ENCODE peak calls at places on chromosomes 4 and X, in six cellular contexts. K is H4, S is type B pancreatic cell, P is psoas muscle, J is ecto neural progenitor cell, A is dermis blood vessel endothelial cell. H is an unnamed sample.

GRCh38 chr4:100295792-100296191 is 105.5 kb upstream of the DDIT4L start:
- DNase-seq in K (no peak), S (no peak), P (no peak), J (no peak), A (peak), H (peak)

GRCh38 chr4:2931765-2932560 is 31.2 kb downstream of the NOP14 start:
- DNase-seq in K (no peak), S (no peak), P (peak), J (no peak), A (peak), H (no peak)

GRCh38 chrX:574355-574754 is 56.2 kb upstream of the SHOX start:
- DNase-seq in K (no peak), S (peak), P (no peak), J (no peak), A (no peak), H (no peak)

GRCh38 chrX:132744470-132744869 is 214.0 kb downstream of the HS6ST2 start:
- DNase-seq in K (no peak), S (no peak), P (no peak), J (no peak), A (no peak), H (no peak)

GRCh38 chr4:120703908-120704307 is 218.6 kb downstream of the PRDM5 start:
- DNase-seq in K (no peak), S (no peak), P (no peak), J (no peak), A (no peak), H (no peak)

GRCh38 chr4:164440196-164440595 is 313.7 kb upstream of the SMIM31 start:
- DNase-seq in K (peak), S (no peak), P (no peak), J (no peak), A (no peak), H (peak)

GRCh38 chr4:1500231-1500965 is 94.2 kb upstream of the NKX1-1 start:
- DNase-seq in K (no peak), S (no peak), P (peak), J (no peak), A (no peak), H (no peak)

GRCh38 chr4:153619811-153620210 is 64.3 kb upstream of the TLR2 start:
- DNase-seq in K (no peak), S (no peak), P (no peak), J (no peak), A (no peak), H (no peak)

GRCh38 chr4:101128473-101128872 is 218.9 kb downstream of the PPP3CA start:
- DNase-seq in K (no peak), S (no peak), P (no peak), J (no peak), A (no peak), H (no peak)

GRCh38 chr4:97185233-97185632 is 958.0 kb downstream of the STPG2 start:
- DNase-seq in K (no peak), S (no peak), P (no peak), J (no peak), A (no peak), H (no peak)

GRCh38 chr4:7630559-7631287 is 196.0 kb upstream of the PSAPL1 start:
- DNase-seq in K (peak), S (no peak), P (peak), J (no peak), A (peak), H (peak)

GRCh38 chrX:118519411-118520205 is 24.0 kb downstream of the DOCK11 start:
- DNase-seq in K (peak), S (no peak), P (no peak), J (no peak), A (no peak), H (peak)

GRCh38 chrX:7448123-7448522 is 300.2 kb upstream of the PUDP start:
- DNase-seq in K (no peak), S (no peak), P (no peak), J (no peak), A (no peak), H (no peak)

GRCh38 chr4:25223770-25224375 is 10.0 kb upstream of the PI4K2B start:
- DNase-seq in K (no peak), S (no peak), P (no peak), J (no peak), A (peak), H (peak)

GRCh38 chrX:1292581-1293310 is 24.1 kb downstream of the CSF2RA start:
- DNase-seq in K (no peak), S (no peak), P (no peak), J (no peak), A (no peak), H (no peak)

GRCh38 chr4:73679836-73680235 is 59.6 kb upstream of the RASSF6 start:
- DNase-seq in K (no peak), S (no peak), P (no peak), J (no peak), A (peak), H (peak)

GRCh38 chr4:835148-836002 is 9.4 kb upstream of the CPLX1 start:
- DNase-seq in K (no peak), S (no peak), P (peak), J (no peak), A (no peak), H (no peak)

GRCh38 chr4:66554844-66555243 is 884.6 kb upstream of the EPHA5 start:
- DNase-seq in K (no peak), S (no peak), P (no peak), J (no peak), A (no peak), H (peak)

GRCh38 chr4:117623321-117623720 is 411.0 kb upstream of the NDST3 start:
- DNase-seq in K (no peak), S (no peak), P (no peak), J (no peak), A (no peak), H (no peak)

GRCh38 chrX:22627576-22627975 is 354.9 kb downstream of the CBLL2 start:
- DNase-seq in K (no peak), S (no peak), P (no peak), J (no peak), A (no peak), H (no peak)

GRCh38 chr4:96598465-96598864 is 758.6 kb downstream of the PDHA2 start:
- DNase-seq in K (no peak), S (no peak), P (no peak), J (no peak), A (no peak), H (peak)

GRCh38 chr4:110808371-110808878 is 185.5 kb upstream of the PITX2 start:
- DNase-seq in K (peak), S (no peak), P (no peak), J (no peak), A (no peak), H (peak)

H was measured in amniotic epithelial cell.